ENCODE peak calls at places on chromosome 17, in nine cellular contexts. U is stimulated activated CD8-positive, alpha-beta memory T cell treated with anti-CD3 and anti-CD28 coated beads, Interleukin-15, amount 100 ng/mL, for 1 hour; V is T-helper 1 cell; A is GM13977; Y is heart left ventricle; G is BE2C; B is body of pancreas; S is activated T-helper 9 cell treated with anti-CD3 and anti-CD28 coated beads, Interleukin-2, amount 50 U/mL, for 16 hours; L is left ventricle myocardium inferior. E is an unnamed sample.

GRCh38 chr17:66230918-66231543 is 1.8 kb upstream of the APOH start:
- DNase-seq in U (no peak), V (no peak), A (no peak), Y (no peak), G (no peak), B (no peak), S (no peak), L (no peak), E (no peak)

GRCh38 chr17:79374807-79375206 is 236.0 kb downstream of the RBFOX3 start:
- DNase-seq in U (no peak), V (no peak), A (no peak), Y (no peak), G (no peak), B (no peak), S (no peak), L (no peak), E (no peak)

GRCh38 chr17:29933379-29933778 is 3.4 kb upstream of the SSH2 start:
- DNase-seq in U (no peak), V (no peak), A (no peak), Y (no peak), G (no peak), B (no peak), S (no peak), L (no peak), E (no peak)

GRCh38 chr17:35969558-35970442 is 11.5 kb downstream of the CCL16 start:
- DNase-seq in U (peak; percentile 52), V (peak; percentile 58), A (peak; percentile 66), Y (peak; percentile 67), G (peak; percentile 74), B (peak; percentile 86), S (peak; percentile 54), L (peak; percentile 42), E (peak; percentile 66)

GRCh38 chr17:82435601-82436583 is 14.7 kb downstream of the CYBC1 start:
- DNase-seq in U (no peak), V (no peak), A (no peak), Y (no peak), G (no peak), B (peak; percentile 38), S (no peak), L (no peak), E (no peak)

GRCh38 chr17:21299981-21300600 is 15.6 kb downstream of the MAP2K3 start:
- DNase-seq in U (no peak), V (no peak), A (peak; percentile 15), Y (peak; percentile 22), G (no peak), B (no peak), S (no peak), L (no peak), E (no peak)

GRCh38 chr17:50148226-50149098 is 2.0 kb downstream of the PPP1R9B start:
- DNase-seq in U (peak; percentile 54), V (no peak), A (peak; percentile 89), Y (peak; percentile 60), G (peak; percentile 42), B (peak; percentile 76), S (peak; percentile 77), L (peak; percentile 53), E (peak; percentile 63)

GRCh38 chr17:29862951-29863350 is 67.1 kb downstream of the SSH2 start:
- DNase-seq in U (no peak), V (no peak), A (no peak), Y (no peak), G (no peak), B (no peak), S (no peak), L (no peak), E (no peak)

GRCh38 chr17:68981288-68981687 is 26.1 kb upstream of the ABCA8 start:
- DNase-seq in U (no peak), V (no peak), A (no peak), Y (peak; percentile 49), G (no peak), B (peak; percentile 56), S (no peak), L (no peak), E (no peak)

GRCh38 chr17:35653619-35654361 is 66.7 kb downstream of the AP2B1 start:
- DNase-seq in U (no peak), V (no peak), A (no peak), Y (no peak), G (no peak), B (peak; percentile 17), S (no peak), L (no peak), E (no peak)

GRCh38 chr17:82655038-82655479 is 6.8 kb upstream of the WDR45B start:
- DNase-seq in U (no peak), V (no peak), A (no peak), Y (peak; percentile 26), G (no peak), B (no peak), S (no peak), L (no peak), E (no peak)

GRCh38 chr17:82064433-82065192 is 991 bp downstream of the DUS1L start:
- DNase-seq in U (no peak), V (no peak), A (no peak), Y (peak; percentile 24), G (no peak), B (no peak), S (no peak), L (no peak), E (no peak)

GRCh38 chr17:32514587-32514986 is 27.8 kb downstream of the CDK5R1 start:
- DNase-seq in U (no peak), V (no peak), A (no peak), Y (no peak), G (no peak), B (no peak), S (no peak), L (no peak), E (no peak)

GRCh38 chr17:44967907-44968224 is 237 bp downstream of the C1QL1 start:
- DNase-seq in U (no peak), V (no peak), A (no peak), Y (no peak), G (no peak), B (no peak), S (no peak), L (no peak), E (no peak)

GRCh38 chr17:55420776-55421178 is 858 bp downstream of the MMD start:
- DNase-seq in U (no peak), V (peak; percentile 50), A (peak; percentile 46), Y (peak; percentile 80), G (peak; percentile 54), B (peak; percentile 32), S (peak; percentile 11), L (peak; percentile 52), E (peak; percentile 29)

GRCh38 chr17:48604770-48605329 is at the start of gene HOXB6:
- DNase-seq in U (no peak), V (no peak), A (no peak), Y (no peak), G (no peak), B (no peak), S (no peak), L (no peak), E (no peak)

GRCh38 chr17:81621494-81622230 is 15.2 kb downstream of the NPLOC4 start:
- DNase-seq in U (no peak), V (no peak), A (no peak), Y (peak; percentile 27), G (no peak), B (peak; percentile 74), S (no peak), L (no peak), E (no peak)

GRCh38 chr17:78879679-78880186 is 23.3 kb downstream of the CEP295NL start:
- DNase-seq in U (no peak), V (peak; percentile 71), A (no peak), Y (peak; percentile 90), G (no peak), B (peak; percentile 68), S (no peak), L (peak; percentile 81), E (no peak)

GRCh38 chr17:65515959-65516948 is 45.2 kb downstream of the AXIN2 start:
- DNase-seq in U (no peak), V (no peak), A (no peak), Y (no peak), G (no peak), B (no peak), S (no peak), L (no peak), E (no peak)

GRCh38 chr17:15890279-15890892 is 54.5 kb upstream of the ADORA2B start:
- DNase-seq in U (no peak), V (no peak), A (no peak), Y (no peak), G (no peak), B (no peak), S (no peak), L (no peak), E (no peak)

GRCh38 chr17:72280881-72281280 is 160.1 kb downstream of the SOX9 start:
- DNase-seq in U (no peak), V (no peak), A (no peak), Y (no peak), G (no peak), B (no peak), S (no peak), L (no peak), E (no peak)

GRCh38 chr17:32487460-32488176 is 825 bp downstream of the CDK5R1 start:
- DNase-seq in U (no peak), V (no peak), A (peak; percentile 69), Y (no peak), G (peak; percentile 18), B (no peak), S (no peak), L (no peak), E (no peak)

GRCh38 chr17:59756236-59756818 is 48.9 kb downstream of the VMP1 start:
- DNase-seq in U (no peak), V (no peak), A (no peak), Y (no peak), G (no peak), B (no peak), S (no peak), L (no peak), E (no peak)

GRCh38 chr17:51703364-51704341 is 443.3 kb downstream of the UTP18 start:
- DNase-seq in U (no peak), V (no peak), A (no peak), Y (peak; percentile 77), G (no peak), B (peak; percentile 74), S (no peak), L (peak; percentile 70), E (no peak)

GRCh38 chr17:6297119-6297518 is 137.8 kb downstream of the AIPL1 start:
- DNase-seq in U (no peak), V (no peak), A (no peak), Y (no peak), G (no peak), B (no peak), S (no peak), L (no peak), E (no peak)

GRCh38 chr17:66405836-66406679 is 103.6 kb downstream of the PRKCA start:
- DNase-seq in U (no peak), V (no peak), A (no peak), Y (no peak), G (peak; percentile 50), B (peak; percentile 24), S (no peak), L (no peak), E (no peak)

GRCh38 chr17:58317421-58318064 is 11.1 kb downstream of the TSPOAP1 start:
- DNase-seq in U (no peak), V (peak; percentile 84), A (peak; percentile 80), Y (no peak), G (peak; percentile 70), B (peak; percentile 62), S (peak; percentile 60), L (no peak), E (peak; percentile 63)

GRCh38 chr17:6244253-6244652 is 174.1 kb downstream of the WSCD1 start:
- DNase-seq in U (no peak), V (no peak), A (no peak), Y (no peak), G (no peak), B (no peak), S (no peak), L (no peak), E (no peak)

GRCh38 chr17:20925091-20925490 is 117.7 kb downstream of the USP22 start:
- DNase-seq in U (no peak), V (no peak), A (no peak), Y (no peak), G (no peak), B (no peak), S (no peak), L (no peak), E (no peak)

GRCh38 chr17:41620583-41621434 is 3.6 kb downstream of the KRT17 start:
- DNase-seq in U (no peak), V (no peak), A (no peak), Y (no peak), G (peak; percentile 37), B (no peak), S (no peak), L (no peak), E (no peak)

GRCh38 chr17:46782250-46782953 is 36.1 kb downstream of the WNT3 start:
- DNase-seq in U (no peak), V (no peak), A (peak; percentile 63), Y (no peak), G (peak; percentile 55), B (peak; percentile 64), S (no peak), L (no peak), E (no peak)

E was measured in stimulated activated CD4-positive, alpha-beta T cell treated with anti-CD3 and anti-CD28 coated beads, Interleukin-4, amount 100 ng/mL, for 48 hours.